ENCODE peak calls at places on chromosomes 11 and 22, in five cellular contexts. Y is GM12891, L is K562, H is H1, T is HepG2. F is an unnamed sample.

GRCh38 chr11:32435947-32436750 is 810 bp upstream of the WT1 start:
- DNase-seq in H (peak; percentile 67), Y (no peak), T (no peak), L (no peak), F (no peak)

GRCh38 chr11:1739576-1739975 is 10.8 kb downstream of the IFITM10 start:
- DNase-seq in T (no peak), L (no peak), H (no peak), Y (no peak), F (no peak)

GRCh38 chr22:38950527-38951111 is 6.8 kb upstream of the APOBEC3A start:
- DNase-seq in Y (no peak), T (no peak), L (no peak), H (no peak), F (no peak)

GRCh38 chr11:60699282-60699681 is at the start of gene MS4A8:
- DNase-seq in L (no peak), T (no peak), H (no peak), Y (no peak), F (no peak)

GRCh38 chr22:38504731-38505594 is 1.1 kb downstream of the DDX17 start:
- DNase-seq in T (peak; percentile 53), Y (peak; percentile 33), H (no peak), L (peak; percentile 83), F (peak; percentile 24)

GRCh38 chr11:78339483-78339882 is 78.1 kb downstream of the GAB2 start:
- DNase-seq in L (peak; percentile 64), Y (no peak), T (no peak), H (no peak), F (no peak)

GRCh38 chr11:118996926-118997626 is 862 bp upstream of the CENATAC start:
- DNase-seq in T (peak; percentile 48), H (no peak), L (peak; percentile 60), Y (peak; percentile 58), F (no peak)

GRCh38 chr11:75733346-75734107 is 15.9 kb downstream of the MOGAT2 start:
- DNase-seq in H (no peak), T (no peak), Y (no peak), L (no peak), F (no peak)

GRCh38 chr11:35077709-35078695 is 61.0 kb upstream of the CD44 start:
- DNase-seq in L (no peak), Y (no peak), T (no peak), H (no peak), F (no peak)

GRCh38 chr11:83007477-83007876 is 64.2 kb downstream of the RAB30 start:
- DNase-seq in T (no peak), L (no peak), H (no peak), Y (no peak), F (no peak)

GRCh38 chr11:83009999-83010398 is 61.7 kb downstream of the RAB30 start:
- DNase-seq in H (no peak), L (no peak), T (no peak), Y (no peak), F (no peak)

GRCh38 chr11:83006877-83007330 is 64.8 kb downstream of the RAB30 start:
- DNase-seq in Y (no peak), T (no peak), H (no peak), L (no peak), F (peak; percentile 31)

GRCh38 chr11:83008581-83008923 is 63.1 kb downstream of the RAB30 start:
- DNase-seq in H (no peak), L (no peak), Y (no peak), T (peak; percentile 54), F (no peak)

DNA sequence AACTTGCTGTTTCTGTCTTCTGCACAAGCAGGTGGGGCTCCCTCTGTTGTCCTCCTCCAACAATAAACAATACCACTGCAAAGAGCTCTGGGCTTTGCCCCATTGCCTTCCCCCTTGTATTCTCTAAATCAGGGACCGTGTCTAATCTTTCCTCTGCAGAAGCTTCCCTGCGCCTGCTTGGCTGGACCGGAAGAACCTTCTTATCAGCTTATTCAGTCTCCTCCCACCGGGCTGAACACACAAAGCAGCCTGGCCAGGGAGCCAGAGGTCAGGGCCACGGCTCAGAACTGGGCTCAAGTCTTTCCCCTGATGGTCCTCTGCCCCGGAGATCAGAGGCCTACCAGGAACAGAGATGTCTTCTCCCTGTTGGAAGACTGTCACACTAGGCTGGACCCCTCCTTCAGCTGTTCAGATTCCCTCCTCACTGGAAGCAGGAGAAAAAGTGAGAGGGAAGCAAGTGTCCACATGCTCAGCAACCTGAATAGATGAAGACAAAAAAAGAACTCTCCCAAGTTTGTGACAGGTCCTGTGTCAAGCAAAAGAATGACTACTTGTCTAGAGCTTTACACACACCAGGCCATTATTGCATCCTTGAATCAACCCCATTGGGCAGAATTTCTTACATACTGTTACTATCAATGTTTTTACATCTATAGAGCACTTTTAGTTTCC is 63.7 kb downstream of the RAB30 start:
- DNase-seq in H (no peak), Y (no peak), L (peak; percentile 95), T (peak; percentile 88), F (no peak)
- TF ChIP-seq TAF1 in H (no peak), Y (no peak), L (peak; percentile 32), T (no peak), F (no peak)

DNA sequence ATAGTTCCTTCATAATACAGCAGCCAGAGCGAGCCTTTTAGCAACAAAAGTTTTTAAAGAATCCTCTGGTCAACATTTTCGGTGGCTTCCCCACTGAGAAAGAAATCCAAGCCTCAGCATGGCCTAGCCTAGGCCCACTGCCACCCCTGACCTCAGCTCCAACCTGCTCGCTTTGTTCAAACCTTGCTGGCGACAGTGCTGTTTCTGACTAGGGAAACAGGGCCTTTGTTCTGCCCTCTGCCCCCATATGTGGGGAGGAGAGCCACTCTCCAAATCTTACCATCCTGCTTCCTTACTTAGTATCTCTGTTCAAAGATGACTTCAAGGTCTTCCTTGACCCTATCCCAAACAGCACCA is 95.8 kb downstream of the CCDC83 start:
- DNase-seq in T (no peak), Y (no peak), H (no peak), L (no peak), F (no peak)
- TF ChIP-seq POLR2A in T (no peak), Y (no peak), H (no peak), L (peak; percentile 24), F (no peak)

GRCh38 chr22:42873361-42873760 is 16.3 kb upstream of the ARFGAP3 start:
- DNase-seq in T (no peak), H (no peak), Y (no peak), L (no peak), F (no peak)

GRCh38 chr22:42869888-42870480 is 12.9 kb upstream of the ARFGAP3 start:
- DNase-seq in L (no peak), H (no peak), Y (no peak), T (no peak), F (no peak)

GRCh38 chr22:42871146-42872050 is 14.3 kb upstream of the ARFGAP3 start:
- DNase-seq in T (no peak), L (no peak), H (no peak), Y (no peak), F (no peak)

GRCh38 chr22:42874010-42874409 is 16.9 kb upstream of the ARFGAP3 start:
- DNase-seq in H (no peak), L (no peak), T (no peak), Y (no peak), F (no peak)

GRCh38 chr22:42872821-42873220 is 15.7 kb upstream of the ARFGAP3 start:
- DNase-seq in L (no peak), Y (no peak), H (no peak), T (no peak), F (no peak)
- TF ChIP-seq TAF1 in L (no peak), Y (no peak), H (no peak), T (no peak), F (no peak)

GRCh38 chr22:42866100-42866499 is 9.0 kb upstream of the ARFGAP3 start:
- DNase-seq in L (no peak), Y (no peak), T (no peak), H (no peak), F (no peak)
- TF ChIP-seq POLR2A in L (no peak), Y (no peak), T (no peak), H (no peak), F (no peak)

GRCh38 chr22:26590525-26590858 is 560 bp upstream of the TPST2 start:
- DNase-seq in H (no peak), Y (no peak), T (peak; percentile 4), L (peak; percentile 16), F (no peak)
- TF ChIP-seq TAF1 in H (no peak), Y (no peak), T (no peak), L (no peak), F (no peak)

GRCh38 chr22:41446639-41447434 is at the start of gene TOB2:
- DNase-seq in T (peak; percentile 86), L (peak; percentile 94), Y (peak; percentile 62), H (peak; percentile 97), F (peak; percentile 62)

GRCh38 chr22:41442240-41442792 is 4.3 kb downstream of the TOB2 start:
- DNase-seq in H (no peak), L (no peak), T (no peak), Y (no peak), F (no peak)

GRCh38 chr22:41445171-41446056 is 1.2 kb downstream of the TOB2 start:
- DNase-seq in H (peak; percentile 55), Y (no peak), T (no peak), L (peak; percentile 61), F (no peak)

GRCh38 chr22:41446057-41446501 is 522 bp downstream of the TOB2 start:
- DNase-seq in H (no peak), Y (no peak), T (no peak), L (peak; percentile 23), F (no peak)

GRCh38 chr22:41444360-41445170 is 2.0 kb downstream of the TOB2 start:
- DNase-seq in L (peak; percentile 95), H (peak; percentile 97), Y (peak; percentile 66), T (peak; percentile 98), F (peak; percentile 68)
- TF ChIP-seq POLR2A in L (no peak), H (peak; percentile 58), Y (no peak), T (peak; percentile 52), F (no peak)